ENCODE peak calls at places on chromosomes 1 and 21, in eight cellular contexts. J is HepG2, O is uterus, E is Peyer's patch, T is stomach, R is K562, H is tibial nerve, Q is testis. L is an unnamed sample.

GRCh38 chr1:246755419-246755818 is 31.2 kb downstream of the SCCPDH start:
- DNase-seq in J (no peak), O (no peak), E (no peak), T (no peak), R (no peak), H (no peak), Q (no peak), L (no peak)

GRCh38 chr1:160614410-160614809 is 32.4 kb downstream of the SLAMF1 start:
- DNase-seq in J (no peak), O (no peak), E (no peak), T (no peak), R (no peak), H (no peak), Q (no peak), L (no peak)

GRCh38 chr21:42151148-42152074 is 67.5 kb upstream of the ABCG1 start:
- DNase-seq in J (no peak), O (no peak), E (no peak), T (no peak), R (no peak), H (no peak), Q (no peak), L (no peak)

GRCh38 chr1:41483960-41484844 is at the start of gene EDN2:
- DNase-seq in J (no peak), O (no peak), E (no peak), T (peak), R (no peak), H (no peak), Q (peak), L (no peak)

GRCh38 chr1:25710583-25711347 is 89.2 kb upstream of the SELENON start:
- DNase-seq in J (peak), O (no peak), E (no peak), T (no peak), R (no peak), H (no peak), Q (no peak), L (no peak)

GRCh38 chr1:232423591-232423990 is 206.3 kb downstream of the SIPA1L2 start:
- DNase-seq in J (no peak), O (no peak), E (no peak), T (no peak), R (no peak), H (no peak), Q (no peak), L (no peak)

GRCh38 chr1:202806845-202807366 is 1.3 kb downstream of the KDM5B start:
- DNase-seq in J (no peak), O (no peak), E (no peak), T (no peak), R (peak), H (no peak), Q (peak), L (no peak)

GRCh38 chr1:230804396-230804795 is 57.2 kb downstream of the CAPN9 start:
- DNase-seq in J (no peak), O (no peak), E (no peak), T (no peak), R (no peak), H (no peak), Q (no peak), L (no peak)

GRCh38 chr1:70043806-70044205 is 161.6 kb downstream of the LRRC40 start:
- DNase-seq in J (no peak), O (no peak), E (no peak), T (no peak), R (no peak), H (no peak), Q (no peak), L (no peak)

GRCh38 chr1:32005522-32005921 is 8.1 kb upstream of the KHDRBS1 start:
- DNase-seq in J (no peak), O (no peak), E (no peak), T (no peak), R (no peak), H (no peak), Q (no peak), L (no peak)

GRCh38 chr1:41513388-41513745 is 28.9 kb upstream of the EDN2 start:
- DNase-seq in J (no peak), O (no peak), E (no peak), T (no peak), R (peak), H (no peak), Q (no peak), L (no peak)

GRCh38 chr1:91278754-91279153 is 125.9 kb downstream of the HFM1 start:
- DNase-seq in J (peak), O (no peak), E (no peak), T (no peak), R (peak), H (no peak), Q (no peak), L (no peak)

GRCh38 chr1:148435406-148435805 is 47.7 kb downstream of the PPIAL4G start:
- DNase-seq in J (no peak), O (no peak), E (no peak), T (no peak), R (no peak), H (no peak), Q (no peak), L (no peak)

GRCh38 chr21:20856926-20857325 is 141.3 kb upstream of the NCAM2 start:
- DNase-seq in J (no peak), O (no peak), E (no peak), T (no peak), R (peak), H (no peak), Q (no peak), L (no peak)

GRCh38 chr1:221435510-221435909 is 306.4 kb downstream of the DUSP10 start:
- DNase-seq in J (peak), O (no peak), E (no peak), T (no peak), R (peak), H (no peak), Q (no peak), L (peak)

GRCh38 chr1:1220197-1220596 is 6.2 kb upstream of the TNFRSF4 start:
- DNase-seq in J (no peak), O (no peak), E (no peak), T (no peak), R (no peak), H (no peak), Q (no peak), L (no peak)

GRCh38 chr1:212495843-212496494 is 63.2 kb downstream of the NENF start:
- DNase-seq in J (no peak), O (no peak), E (no peak), T (no peak), R (no peak), H (no peak), Q (no peak), L (no peak)

GRCh38 chr1:214022229-214022791 is 34.5 kb downstream of the PROX1 start:
- DNase-seq in J (no peak), O (no peak), E (no peak), T (no peak), R (no peak), H (no peak), Q (no peak), L (no peak)

GRCh38 chr1:37032660-37033354 is 1.5 kb downstream of the GRIK3 start:
- DNase-seq in J (no peak), O (no peak), E (no peak), T (no peak), R (no peak), H (no peak), Q (no peak), L (no peak)

GRCh38 chr1:41009466-41009865 is 12.1 kb downstream of the SLFNL1 start:
- DNase-seq in J (no peak), O (no peak), E (no peak), T (no peak), R (no peak), H (no peak), Q (no peak), L (no peak)

GRCh38 chr1:160522622-160523345 is at the start of gene SLAMF6:
- DNase-seq in J (no peak), O (no peak), E (peak), T (no peak), R (peak), H (no peak), Q (no peak), L (no peak)

GRCh38 chr1:17032741-17033140 is 21.0 kb upstream of the ATP13A2 start:
- DNase-seq in J (no peak), O (no peak), E (no peak), T (no peak), R (no peak), H (no peak), Q (no peak), L (no peak)

GRCh38 chr1:204296431-204296988 is 63.2 kb downstream of the PLEKHA6 start:
- DNase-seq in J (peak), O (peak), E (no peak), T (no peak), R (no peak), H (no peak), Q (peak), L (no peak)

GRCh38 chr1:57377731-57378139 is 46.1 kb downstream of the DAB1 start:
- DNase-seq in J (no peak), O (no peak), E (no peak), T (no peak), R (no peak), H (no peak), Q (no peak), L (no peak)

GRCh38 chr1:77026640-77027039 is 159.4 kb downstream of the ST6GALNAC5 start:
- DNase-seq in J (no peak), O (no peak), E (no peak), T (no peak), R (no peak), H (no peak), Q (no peak), L (no peak)

GRCh38 chr1:169468982-169469381 is 16.8 kb downstream of the SLC19A2 start:
- DNase-seq in J (no peak), O (no peak), E (no peak), T (no peak), R (no peak), H (no peak), Q (no peak), L (no peak)

GRCh38 chr1:210072129-210072528 is 134.1 kb downstream of the SYT14 start:
- DNase-seq in J (no peak), O (no peak), E (no peak), T (no peak), R (no peak), H (no peak), Q (no peak), L (no peak)

GRCh38 chr1:40096977-40097782 is at the start of gene PPT1:
- DNase-seq in J (peak), O (peak), E (peak), T (peak), R (peak), H (peak), Q (peak), L (peak)

GRCh38 chr1:16608838-16609560 is 4.4 kb downstream of the NBPF1 start:
- DNase-seq in J (no peak), O (no peak), E (no peak), T (no peak), R (no peak), H (no peak), Q (no peak), L (no peak)

GRCh38 chr1:17053071-17053684 is 654 bp downstream of the SDHB start:
- DNase-seq in J (no peak), O (no peak), E (no peak), T (no peak), R (no peak), H (no peak), Q (no peak), L (no peak)

DNA sequence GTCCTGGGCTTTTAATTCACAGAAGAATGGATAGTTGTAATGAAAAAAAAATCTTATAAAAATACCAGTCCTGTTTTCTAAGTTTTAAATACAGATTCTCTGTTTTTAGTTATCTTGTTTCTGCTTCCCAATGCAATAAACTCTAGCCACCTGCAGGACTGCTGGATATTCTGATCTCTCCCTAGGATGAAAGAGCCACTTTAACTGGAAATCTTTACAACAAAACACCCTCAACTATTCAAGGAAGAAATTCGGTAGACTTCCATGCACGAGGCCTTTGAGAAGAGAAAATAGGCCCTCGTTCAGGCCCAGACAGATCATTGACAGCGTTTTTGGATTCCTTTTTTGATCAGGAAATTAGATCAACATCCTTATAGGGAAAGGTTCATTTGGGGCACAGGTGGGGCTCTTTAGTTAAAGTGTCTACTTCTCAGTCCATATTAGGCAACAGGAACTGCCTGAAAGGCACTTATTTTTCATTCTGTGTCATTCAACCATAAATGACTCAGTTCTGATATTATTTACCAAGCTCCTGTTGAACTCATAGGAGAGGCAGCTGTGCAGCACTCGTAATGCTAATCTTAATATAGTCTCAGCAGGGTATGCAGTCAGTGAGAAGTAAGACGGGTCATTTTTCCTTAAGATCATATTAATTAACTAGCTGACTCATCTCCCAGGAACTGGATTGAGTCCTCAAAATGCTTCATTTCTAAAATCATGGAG is 71.1 kb upstream of the ERRFI1 start:
- DNase-seq in J (peak), O (no peak), E (no peak), T (no peak), R (no peak), H (no peak), Q (no peak), L (no peak)
- TF ChIP-seq POLR2A in J (no peak), O (no peak), E (no peak), T (no peak), R (no peak), H (no peak), Q (no peak), L (no peak)

GRCh38 chr1:10052347-10052746 is 19.6 kb downstream of the UBE4B start:
- DNase-seq in J (no peak), O (no peak), E (no peak), T (no peak), R (no peak), H (no peak), Q (no peak), L (no peak)
- TF ChIP-seq POLR2A in J (no peak), O (no peak), E (no peak), T (no peak), R (no peak), H (no peak), Q (no peak), L (no peak)

DNA sequence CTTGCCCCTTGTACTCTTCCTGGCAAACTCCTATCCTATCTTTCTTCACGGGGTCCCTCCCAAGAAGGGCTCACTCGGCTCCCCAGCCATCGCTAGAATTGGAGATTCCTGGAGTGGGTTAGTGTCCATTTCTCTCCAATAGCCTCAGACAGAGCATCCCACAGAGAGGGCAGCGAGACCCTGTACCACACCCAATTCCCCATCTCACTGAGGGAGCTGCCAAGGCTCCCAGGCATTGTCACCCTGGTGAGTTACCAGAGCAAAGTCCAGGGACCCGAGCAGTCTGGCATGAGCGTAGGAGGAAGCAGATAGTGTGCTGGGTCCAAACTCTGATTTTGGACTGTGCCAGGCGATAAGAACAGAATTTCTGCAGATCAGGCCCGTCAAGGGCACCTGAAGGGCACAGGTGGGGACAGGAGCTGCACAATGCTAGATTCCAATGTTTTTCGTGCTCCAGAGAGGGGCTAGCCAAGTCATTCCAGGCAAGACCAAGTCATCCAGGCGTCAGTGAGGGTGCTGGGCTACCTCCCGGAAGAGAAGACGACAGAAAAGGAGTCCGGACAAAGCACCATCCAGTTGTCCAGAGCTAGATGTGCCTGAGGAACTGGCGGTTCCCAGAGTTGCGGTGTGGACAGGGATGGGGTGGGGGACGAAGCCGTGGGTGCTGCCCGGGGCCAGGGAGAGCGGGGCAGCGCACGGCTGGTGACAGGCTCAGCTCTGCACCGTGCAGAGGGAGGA is 15.3 kb downstream of the AKR7A3 start:
- DNase-seq in J (no peak), O (no peak), E (no peak), T (peak), R (no peak), H (no peak), Q (no peak), L (no peak)
- TF ChIP-seq POLR2A in J (no peak), O (no peak), E (peak), T (no peak), R (no peak), H (no peak), Q (no peak), L (no peak)

GRCh38 chr1:19257178-19257914 is 5.7 kb downstream of the MRTO4 start:
- DNase-seq in J (no peak), O (no peak), E (no peak), T (no peak), R (no peak), H (no peak), Q (no peak), L (no peak)
- TF ChIP-seq POLR2A in J (no peak), O (no peak), E (no peak), T (no peak), R (no peak), H (no peak), Q (no peak), L (no peak)

GRCh38 chr1:20486457-20487235 is 636 bp upstream of the CAMK2N1 start:
- DNase-seq in J (peak), O (peak), E (no peak), T (peak), R (peak), H (no peak), Q (peak), L (no peak)

GRCh38 chr1:20483833-20484525 is 2.0 kb downstream of the CAMK2N1 start:
- DNase-seq in J (no peak), O (no peak), E (no peak), T (no peak), R (no peak), H (no peak), Q (peak), L (no peak)

GRCh38 chr1:20484526-20485462 is 1.2 kb downstream of the CAMK2N1 start:
- DNase-seq in J (no peak), O (no peak), E (no peak), T (no peak), R (no peak), H (no peak), Q (no peak), L (no peak)

GRCh38 chr1:20487236-20487590 is 1.2 kb upstream of the CAMK2N1 start:
- DNase-seq in J (no peak), O (no peak), E (no peak), T (no peak), R (no peak), H (no peak), Q (no peak), L (no peak)

GRCh38 chr1:20485527-20486456 is at the start of gene CAMK2N1:
- DNase-seq in J (peak), O (peak), E (peak), T (peak), R (peak), H (no peak), Q (peak), L (peak)
- TF ChIP-seq POLR2A in J (no peak), O (peak), E (no peak), T (no peak), R (no peak), H (no peak), Q (no peak), L (peak)

GRCh38 chr1:167200272-167200671 is 20.4 kb upstream of the POU2F1 start:
- DNase-seq in J (no peak), O (no peak), E (no peak), T (no peak), R (no peak), H (no peak), Q (no peak), L (no peak)

GRCh38 chr1:167198518-167199133 is 22.1 kb upstream of the POU2F1 start:
- DNase-seq in J (no peak), O (no peak), E (no peak), T (no peak), R (no peak), H (no peak), Q (no peak), L (no peak)

GRCh38 chr1:167199656-167200055 is 21.0 kb upstream of the POU2F1 start:
- DNase-seq in J (no peak), O (no peak), E (no peak), T (no peak), R (no peak), H (no peak), Q (no peak), L (no peak)

GRCh38 chr1:167196185-167196584 is 24.5 kb upstream of the POU2F1 start:
- DNase-seq in J (no peak), O (no peak), E (no peak), T (no peak), R (no peak), H (no peak), Q (no peak), L (no peak)

DNA sequence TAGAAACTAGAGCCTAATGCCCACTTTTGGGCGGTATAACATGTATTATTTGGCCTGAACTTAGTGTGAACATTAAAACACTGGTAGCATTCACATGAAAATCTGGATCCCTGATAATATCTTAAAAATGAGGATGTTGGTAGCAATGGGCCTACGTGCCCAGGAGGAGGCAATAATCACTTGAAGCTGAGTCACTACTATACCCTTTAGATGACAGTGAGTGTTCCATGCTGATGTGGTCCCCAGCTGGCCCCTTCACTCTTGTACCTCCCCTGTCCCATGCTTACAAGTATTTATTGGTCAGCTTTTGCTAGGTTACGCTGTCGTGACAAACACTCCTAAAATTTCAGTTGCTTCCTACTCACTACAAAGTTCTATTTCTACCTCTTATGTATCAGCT is 23.0 kb upstream of the POU2F1 start:
- DNase-seq in J (no peak), O (no peak), E (no peak), T (no peak), R (no peak), H (no peak), Q (no peak), L (no peak)
- TF ChIP-seq POLR2A in J (no peak), O (no peak), E (no peak), T (no peak), R (no peak), H (no peak), Q (no peak), L (no peak)